ENCODE peak calls at places on chromosome 13, in seven cellular contexts. Q is mammary epithelial cell; N is stimulated activated CD4-positive, alpha-beta T cell treated with anti-CD3 and anti-CD28 coated beads, Interleukin-15, amount 100 ng/mL, for 1 hour; E is CD8-positive, alpha-beta T cell; H is Panc1; D is amniotic stem cell; O is HEK293T. L is an unnamed sample.

GRCh38 chr13:48334534-48335127 is 31.1 kb downstream of the RB1 start:
- DNase-seq in D (peak), N (no peak), E (no peak), Q (peak), H (peak), O (no peak), L (no peak)

GRCh38 chr13:37198629-37199028 is 93.2 kb upstream of the CSNK1A1L start:
- DNase-seq in H (no peak), D (no peak), E (no peak), Q (no peak), O (no peak), N (no peak), L (no peak)

GRCh38 chr13:33016414-33017409 is at the start of gene KL:
- DNase-seq in N (no peak), Q (no peak), O (peak), E (no peak), H (no peak), D (no peak), L (no peak)

GRCh38 chr13:26867451-26868067 is 107.0 kb upstream of the GPR12 start:
- DNase-seq in Q (peak), N (no peak), D (no peak), E (no peak), H (no peak), O (peak), L (no peak)

GRCh38 chr13:105971312-105971711 is 564.1 kb downstream of the EFNB2 start:
- DNase-seq in H (no peak), D (no peak), E (no peak), O (no peak), N (no peak), Q (no peak), L (no peak)

GRCh38 chr13:40779796-40780285 is 8.9 kb upstream of the MRPS31 start:
- DNase-seq in H (no peak), D (no peak), Q (peak), O (no peak), N (no peak), E (no peak), L (no peak)

GRCh38 chr13:77042566-77043177 is 15.7 kb upstream of the FBXL3 start:
- DNase-seq in O (no peak), N (no peak), H (no peak), Q (no peak), E (no peak), D (no peak), L (no peak)

GRCh38 chr13:99075268-99076191 is 97.7 kb upstream of the DOCK9 start:
- DNase-seq in Q (no peak), H (no peak), E (no peak), O (no peak), N (no peak), D (no peak), L (no peak)

GRCh38 chr13:52344108-52344507 is 61.9 kb downstream of the THSD1 start:
- DNase-seq in E (no peak), Q (no peak), D (no peak), O (no peak), N (no peak), H (no peak), L (no peak)

GRCh38 chr13:21837841-21838551 is 167.1 kb downstream of the FGF9 start:
- DNase-seq in D (no peak), O (no peak), H (no peak), E (no peak), Q (no peak), N (no peak), L (no peak)

GRCh38 chr13:46006688-46007452 is 45.7 kb downstream of the ZC3H13 start:
- DNase-seq in E (no peak), Q (no peak), H (no peak), N (no peak), O (no peak), D (no peak), L (no peak)

GRCh38 chr13:28059214-28059613 is 41.2 kb downstream of the FLT3 start:
- DNase-seq in D (no peak), N (no peak), Q (peak), E (peak), H (no peak), O (peak), L (no peak)

GRCh38 chr13:49759503-49759902 is 33.0 kb downstream of the KPNA3 start:
- DNase-seq in H (no peak), Q (no peak), N (no peak), E (no peak), O (no peak), D (no peak), L (no peak)

GRCh38 chr13:39777527-39778061 is 122.1 kb downstream of the COG6 start:
- DNase-seq in O (peak), E (no peak), H (no peak), Q (peak), N (no peak), D (peak), L (peak)

GRCh38 chr13:109809216-109809890 is 23.0 kb upstream of the IRS2 start:
- DNase-seq in E (no peak), Q (no peak), H (no peak), O (no peak), D (no peak), N (no peak), L (no peak)

GRCh38 chr13:105502193-105502592 is 1033.3 kb downstream of the EFNB2 start:
- DNase-seq in Q (no peak), N (no peak), D (no peak), O (no peak), E (no peak), H (no peak), L (no peak)

GRCh38 chr13:76879211-76879875 is 6.9 kb downstream of the KCTD12 start:
- DNase-seq in H (no peak), N (peak), D (no peak), O (no peak), Q (peak), E (peak), L (no peak)

GRCh38 chr13:38350114-38350617 is 515 bp downstream of the UFM1 start:
- DNase-seq in O (peak), N (no peak), Q (peak), H (no peak), E (peak), D (no peak), L (no peak)

GRCh38 chr13:34993470-34993869 is 51.4 kb downstream of the NBEA start:
- DNase-seq in O (no peak), D (no peak), E (no peak), N (no peak), H (no peak), Q (peak), L (no peak)

L was measured in AG04450.